ENCODE peak calls at places on chromosomes 7 and 10, in eight cellular contexts. R is cardiac fibroblast, M is esophagus squamous epithelium, E is colonic mucosa, O is AG04450, G is BJ, U is D721Med, N is pancreas. C is an unnamed sample.

GRCh38 chr10:84237199-84238051 is 3.9 kb downstream of the LRIT1 start:
- DNase-seq in R (no peak), M (no peak), E (no peak), O (no peak), G (no peak), U (no peak), N (no peak), C (no peak)

GRCh38 chr10:24552346-24553016 is 171.2 kb downstream of the ARHGAP21 start:
- DNase-seq in R (no peak), M (no peak), E (peak), O (no peak), G (no peak), U (no peak), N (peak), C (no peak)

GRCh38 chr10:132099701-132100481 is 34.1 kb downstream of the JAKMIP3 start:
- DNase-seq in R (no peak), M (no peak), E (no peak), O (no peak), G (no peak), U (no peak), N (no peak), C (no peak)

GRCh38 chr10:86364551-86365345 is 1.8 kb downstream of the GRID1 start:
- DNase-seq in R (no peak), M (no peak), E (no peak), O (no peak), G (no peak), U (no peak), N (peak), C (no peak)

GRCh38 chr10:96267234-96267705 is 4.1 kb downstream of the BLNK start:
- DNase-seq in R (no peak), M (no peak), E (peak), O (no peak), G (no peak), U (no peak), N (no peak), C (no peak)

GRCh38 chr10:132357286-132358058 is 25.5 kb downstream of the LRRC27 start:
- DNase-seq in R (no peak), M (no peak), E (no peak), O (no peak), G (no peak), U (no peak), N (peak), C (no peak)

GRCh38 chr7:158044156-158044823 is 543.3 kb downstream of the PTPRN2 start:
- DNase-seq in R (no peak), M (no peak), E (no peak), O (no peak), G (no peak), U (no peak), N (no peak), C (no peak)

GRCh38 chr10:102555781-102556328 is 52.1 kb downstream of the SUFU start:
- DNase-seq in R (peak), M (no peak), E (no peak), O (peak), G (no peak), U (no peak), N (peak), C (no peak)

GRCh38 chr7:138460176-138460648 is at the start of gene TRIM24:
- DNase-seq in R (no peak), M (no peak), E (peak), O (no peak), G (no peak), U (no peak), N (peak), C (no peak)

GRCh38 chr7:123625254-123625653 is 23.6 kb downstream of the ASB15 start:
- DNase-seq in R (peak), M (no peak), E (no peak), O (no peak), G (no peak), U (no peak), N (no peak), C (no peak)

GRCh38 chr7:81882086-81882485 is 112.2 kb upstream of the HGF start:
- DNase-seq in R (peak), M (no peak), E (no peak), O (no peak), G (no peak), U (no peak), N (no peak), C (no peak)

GRCh38 chr10:12050528-12050927 is 7.9 kb upstream of the UPF2 start:
- DNase-seq in R (no peak), M (no peak), E (no peak), O (no peak), G (no peak), U (no peak), N (no peak), C (no peak)

GRCh38 chr10:32981760-32982159 is 23.7 kb upstream of the ITGB1 start:
- DNase-seq in R (peak), M (no peak), E (peak), O (no peak), G (no peak), U (no peak), N (peak), C (no peak)

GRCh38 chr10:99341860-99342517 is 12.8 kb downstream of the CNNM1 start:
- DNase-seq in R (peak), M (no peak), E (no peak), O (no peak), G (peak), U (no peak), N (no peak), C (no peak)

GRCh38 chr7:29359480-29360093 is 165.0 kb downstream of the CHN2 start:
- DNase-seq in R (no peak), M (no peak), E (no peak), O (no peak), G (no peak), U (no peak), N (no peak), C (no peak)

GRCh38 chr7:132750056-132750455 is 173.8 kb upstream of the PLXNA4 start:
- DNase-seq in R (peak), M (no peak), E (no peak), O (no peak), G (no peak), U (no peak), N (no peak), C (no peak)

GRCh38 chr10:132977807-132978206 is 35.4 kb upstream of the CFAP46 start:
- DNase-seq in R (no peak), M (no peak), E (no peak), O (no peak), G (no peak), U (no peak), N (peak), C (no peak)

GRCh38 chr7:22671177-22671879 is 55.7 kb upstream of the IL6 start:
- DNase-seq in R (no peak), M (no peak), E (no peak), O (peak), G (peak), U (no peak), N (no peak), C (peak)

GRCh38 chr10:73855413-73855812 is 18.9 kb downstream of the CAMK2G start:
- DNase-seq in R (no peak), M (no peak), E (peak), O (no peak), G (no peak), U (no peak), N (no peak), C (no peak)

GRCh38 chr10:69383485-69384089 is 33.1 kb downstream of the TACR2 start:
- DNase-seq in R (peak), M (no peak), E (no peak), O (no peak), G (peak), U (no peak), N (no peak), C (no peak)

GRCh38 chr7:98294326-98294725 is 12.8 kb downstream of the BRI3 start:
- DNase-seq in R (no peak), M (no peak), E (no peak), O (no peak), G (no peak), U (no peak), N (no peak), C (no peak)

GRCh38 chr7:98289333-98289875 is 7.9 kb downstream of the BRI3 start:
- DNase-seq in R (no peak), M (no peak), E (no peak), O (no peak), G (no peak), U (no peak), N (no peak), C (no peak)

GRCh38 chr7:98293265-98293664 is 11.8 kb downstream of the BRI3 start:
- DNase-seq in R (no peak), M (no peak), E (no peak), O (no peak), G (no peak), U (no peak), N (no peak), C (no peak)

GRCh38 chr7:98293746-98294145 is 12.3 kb downstream of the BRI3 start:
- DNase-seq in R (no peak), M (no peak), E (no peak), O (no peak), G (no peak), U (no peak), N (no peak), C (no peak)

DNA sequence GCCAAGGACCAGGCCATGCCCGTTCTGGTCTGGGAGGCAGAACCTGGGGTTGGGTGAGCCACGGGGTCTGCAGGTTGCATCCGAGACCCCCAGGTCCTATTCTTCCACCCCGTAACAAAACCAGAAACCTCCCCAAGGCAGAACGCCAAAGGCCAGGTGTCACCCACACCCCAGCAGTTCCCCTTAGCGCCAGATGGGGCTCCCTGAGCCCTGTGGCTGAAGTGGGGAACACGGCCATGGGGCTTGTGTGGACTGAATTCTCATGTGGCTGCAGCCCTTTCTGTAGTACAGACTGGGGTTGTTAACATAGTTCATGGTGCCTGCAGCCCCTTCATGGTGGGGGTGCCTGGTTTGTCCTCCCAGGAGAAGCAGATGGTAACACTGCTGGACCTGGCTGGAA is 10.2 kb downstream of the BRI3 start:
- DNase-seq in R (no peak), M (no peak), E (no peak), O (no peak), G (no peak), U (no peak), N (no peak), C (no peak)
- TF ChIP-seq CTCF in R (peak), M (no peak), E (no peak), O (peak), G (peak), U (no peak), N (no peak), C (peak)

GRCh38 chr7:153381275-153382119 is 621.9 kb downstream of the ACTR3B start:
- DNase-seq in R (no peak), M (no peak), E (no peak), O (no peak), G (no peak), U (no peak), N (peak), C (no peak)
- TF ChIP-seq CTCF in R (peak), M (peak), E (peak), O (peak), G (no peak), U (peak), N (peak), C (no peak)

DNA sequence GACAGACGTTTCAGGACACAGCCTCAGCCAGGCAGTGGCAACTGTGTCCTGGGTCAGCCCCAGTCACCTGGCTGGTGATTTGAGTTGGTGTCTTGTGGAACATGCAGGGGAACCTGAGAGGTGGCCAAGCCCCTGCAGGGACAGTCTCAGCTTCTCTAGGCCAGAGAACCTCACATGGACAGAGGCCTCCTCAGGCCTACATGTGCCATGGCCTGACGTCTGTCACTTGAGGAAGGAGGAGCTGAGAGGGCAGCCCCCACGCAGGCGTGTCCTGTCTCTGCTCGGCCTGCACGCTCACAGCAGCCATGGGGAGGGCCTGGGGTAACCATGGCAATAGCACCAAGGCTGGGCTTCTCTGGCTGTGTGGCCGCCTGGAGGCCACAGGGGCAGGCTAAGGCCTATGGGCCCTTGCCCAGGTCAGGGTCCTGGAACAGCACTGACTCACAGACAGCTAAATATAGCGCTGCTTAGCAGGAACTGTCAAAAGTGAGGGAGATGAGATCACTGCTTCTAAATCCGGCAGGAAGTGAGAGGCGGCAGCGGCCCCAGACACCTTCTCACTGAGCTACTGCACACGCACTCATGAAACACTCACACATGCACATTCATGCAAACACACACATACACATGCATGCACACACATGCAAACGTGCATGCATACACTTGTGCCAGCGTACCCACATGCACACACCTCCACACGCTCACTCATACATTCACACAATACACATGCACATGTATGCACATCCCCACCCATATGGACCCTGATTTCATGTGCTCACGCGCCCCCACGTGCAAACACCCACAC is 57.0 kb downstream of the YKT6 start:
- DNase-seq in R (peak), M (no peak), E (peak), O (peak), G (peak), U (no peak), N (no peak), C (no peak)
- TF ChIP-seq CTCF in R (no peak), M (no peak), E (no peak), O (no peak), G (no peak), U (no peak), N (no peak), C (no peak)

GRCh38 chr10:72278668-72279393 is 5.1 kb downstream of the DDIT4 start:
- DNase-seq in R (no peak), M (no peak), E (no peak), O (no peak), G (no peak), U (no peak), N (no peak), C (no peak)
- TF ChIP-seq CTCF in R (peak), M (no peak), E (peak), O (peak), G (no peak), U (no peak), N (no peak), C (no peak)

GRCh38 chr10:72164617-72165016 is 51.2 kb upstream of the ANAPC16 start:
- DNase-seq in R (no peak), M (no peak), E (no peak), O (no peak), G (no peak), U (no peak), N (no peak), C (no peak)
- TF ChIP-seq CTCF in R (no peak), M (no peak), E (no peak), O (peak), G (no peak), U (no peak), N (no peak), C (no peak)

GRCh38 chr7:12211054-12212050 is at the start of gene TMEM106B:
- DNase-seq in R (peak), M (peak), E (peak), O (peak), G (peak), U (peak), N (peak), C (peak)
- TF ChIP-seq CTCF in R (no peak), M (no peak), E (no peak), O (no peak), G (no peak), U (no peak), N (no peak), C (no peak)

DNA sequence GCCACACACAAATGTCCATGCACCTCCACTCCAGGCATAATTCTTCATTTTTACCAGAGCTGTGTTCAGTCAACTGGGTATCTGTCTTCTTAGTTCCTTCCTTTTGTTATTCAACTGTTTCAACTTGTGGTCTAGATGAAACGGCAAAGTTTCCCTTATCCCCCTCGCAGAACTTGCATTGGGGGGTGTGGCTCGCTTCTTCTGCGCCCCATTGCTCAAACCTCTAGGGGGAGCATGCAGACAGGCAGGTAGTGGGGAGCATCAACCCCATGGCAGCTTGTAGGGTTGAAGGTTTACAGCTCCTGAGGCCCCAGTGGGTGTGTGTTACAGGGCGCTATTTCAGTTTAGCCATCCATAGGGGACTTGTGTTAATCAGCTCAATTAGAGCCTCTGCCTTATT is 38.3 kb upstream of the COBL start:
- DNase-seq in R (no peak), M (no peak), E (no peak), O (no peak), G (no peak), U (no peak), N (no peak), C (no peak)
- TF ChIP-seq CTCF in R (no peak), M (no peak), E (no peak), O (no peak), G (no peak), U (no peak), N (no peak), C (no peak)

GRCh38 chr10:120999868-121000267 is 148.7 kb downstream of the WDR11 start:
- DNase-seq in R (no peak), M (no peak), E (no peak), O (no peak), G (no peak), U (no peak), N (no peak), C (no peak)
- TF ChIP-seq CTCF in R (no peak), M (no peak), E (no peak), O (no peak), G (no peak), U (no peak), N (no peak), C (no peak)

DNA sequence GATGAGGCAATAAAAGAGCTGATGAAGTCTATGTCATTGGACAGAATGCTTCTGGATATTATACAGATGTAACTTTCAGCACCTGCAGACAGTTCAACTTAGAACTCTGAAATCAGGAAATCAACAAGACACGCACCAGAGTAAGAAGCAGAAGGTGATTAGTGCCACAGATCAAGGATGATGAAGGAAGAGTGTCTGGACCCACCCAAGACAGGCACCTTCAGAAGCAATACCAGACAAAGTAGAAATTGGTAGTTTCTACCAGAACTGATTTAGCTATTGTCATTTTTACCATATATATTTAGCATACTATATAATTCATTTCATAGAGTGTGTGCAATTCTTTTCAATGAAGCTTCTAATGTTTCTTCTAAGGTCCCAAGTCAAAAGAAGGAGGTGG is 104.3 kb upstream of the LYZL1 start:
- DNase-seq in R (no peak), M (no peak), E (no peak), O (no peak), G (no peak), U (no peak), N (no peak), C (no peak)
- TF ChIP-seq CTCF in R (no peak), M (no peak), E (no peak), O (no peak), G (no peak), U (no peak), N (no peak), C (no peak)

GRCh38 chr10:125004571-125005311 is 62.8 kb downstream of the ZRANB1 start:
- DNase-seq in R (no peak), M (no peak), E (no peak), O (no peak), G (no peak), U (no peak), N (peak), C (no peak)

GRCh38 chr10:125003901-125004467 is 62.1 kb downstream of the ZRANB1 start:
- DNase-seq in R (no peak), M (no peak), E (no peak), O (no peak), G (no peak), U (no peak), N (peak), C (no peak)

GRCh38 chr10:125002044-125002422 is 60.1 kb downstream of the ZRANB1 start:
- DNase-seq in R (no peak), M (no peak), E (no peak), O (no peak), G (no peak), U (no peak), N (peak), C (no peak)

GRCh38 chr10:125002423-125003145 is 60.7 kb downstream of the ZRANB1 start:
- DNase-seq in R (no peak), M (no peak), E (no peak), O (no peak), G (no peak), U (no peak), N (peak), C (no peak)

GRCh38 chr10:125003146-125003900 is 61.4 kb downstream of the ZRANB1 start:
- DNase-seq in R (no peak), M (no peak), E (no peak), O (no peak), G (no peak), U (no peak), N (peak), C (no peak)
- TF ChIP-seq CTCF in R (peak), M (no peak), E (no peak), O (no peak), G (no peak), U (no peak), N (no peak), C (no peak)

C was measured in AG09319.